ENCODE peak calls at places on chromosome 2, in four cellular contexts. O, Y, D and M are unnamed samples.

GRCh38 chr2:172207916-172208315 is 105.2 kb upstream of the DLX2 start:
- DNase-seq in Y (no peak), O (no peak), D (no peak), M (no peak)

GRCh38 chr2:73295751-73296400 is 2.5 kb upstream of the EGR4 start:
- DNase-seq in Y (no peak), D (no peak), O (no peak), M (no peak)

GRCh38 chr2:154952346-154953010 is 254.0 kb downstream of the KCNJ3 start:
- DNase-seq in D (no peak), O (no peak), Y (no peak), M (no peak)

GRCh38 chr2:240705204-240705781 is 13.6 kb downstream of the AQP12A start:
- DNase-seq in Y (no peak), D (no peak), O (no peak), M (no peak)

GRCh38 chr2:1837022-1837421 is 92.7 kb upstream of the PXDN start:
- DNase-seq in Y (no peak), O (no peak), D (no peak), M (no peak)

GRCh38 chr2:23436346-23437099 is 51.5 kb downstream of the KLHL29 start:
- DNase-seq in D (peak; percentile 59), O (no peak), Y (no peak), M (no peak)

GRCh38 chr2:68974946-68975665 is 670 bp downstream of the GKN1 start:
- DNase-seq in O (no peak), D (no peak), Y (no peak), M (no peak)

GRCh38 chr2:105781274-105781673 is 36.6 kb downstream of the NCK2 start:
- DNase-seq in O (no peak), D (no peak), Y (no peak), M (no peak)

GRCh38 chr2:159002465-159003130 is 34.2 kb downstream of the TANC1 start:
- DNase-seq in Y (no peak), D (no peak), O (no peak), M (no peak)

GRCh38 chr2:218259099-218259921 is 1.5 kb upstream of the GPBAR1 start:
- DNase-seq in O (no peak), D (no peak), Y (no peak), M (no peak)

GRCh38 chr2:150358468-150358807 is 129.0 kb downstream of the RND3 start:
- DNase-seq in Y (no peak), D (no peak), O (no peak), M (no peak)
- TF ChIP-seq EGR1 in Y (no peak), D (no peak), O (no peak), M (no peak)

DNA sequence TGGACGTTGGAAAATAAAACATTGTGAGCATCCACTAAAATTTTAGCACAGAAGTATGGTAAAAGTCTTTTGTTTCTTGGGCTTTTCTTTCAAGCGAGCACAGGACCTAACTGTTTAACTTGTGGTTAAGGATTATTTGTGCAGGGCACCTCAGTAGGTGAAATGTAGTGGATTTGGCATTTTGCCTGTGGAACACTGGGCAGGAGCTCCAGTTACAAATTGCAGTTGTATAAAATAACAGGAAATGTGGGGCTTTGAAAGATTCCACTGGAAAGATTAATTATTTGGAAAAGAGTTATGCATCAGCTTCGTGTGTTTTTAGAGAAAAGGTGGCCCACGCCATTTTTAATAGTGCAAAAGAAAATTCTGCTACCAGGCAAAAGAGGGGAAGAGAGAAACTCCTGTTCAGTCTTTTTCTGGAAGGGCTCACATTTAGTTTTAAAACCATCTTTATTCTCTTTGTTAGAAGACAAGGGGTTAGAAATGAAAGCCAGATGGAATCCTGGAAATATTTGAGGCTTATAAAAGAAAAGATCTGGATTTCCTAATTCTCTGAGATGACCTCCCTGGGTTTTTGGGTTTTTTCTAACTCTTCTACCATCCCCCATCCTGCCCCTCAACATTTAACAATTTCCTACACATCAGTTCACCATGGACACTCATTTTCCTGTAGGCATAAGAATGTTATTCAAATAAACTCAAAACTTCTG is 144.3 kb upstream of the SERTAD2 start:
- DNase-seq in Y (no peak), O (no peak), D (no peak), M (no peak)
- TF ChIP-seq EGR1 in Y (no peak), O (no peak), D (no peak), M (no peak)

GRCh38 chr2:197236816-197237215 is 73.8 kb downstream of the ANKRD44 start:
- DNase-seq in Y (no peak), D (no peak), O (no peak), M (no peak)
- TF ChIP-seq EGR1 in Y (no peak), D (no peak), O (no peak), M (no peak)

DNA sequence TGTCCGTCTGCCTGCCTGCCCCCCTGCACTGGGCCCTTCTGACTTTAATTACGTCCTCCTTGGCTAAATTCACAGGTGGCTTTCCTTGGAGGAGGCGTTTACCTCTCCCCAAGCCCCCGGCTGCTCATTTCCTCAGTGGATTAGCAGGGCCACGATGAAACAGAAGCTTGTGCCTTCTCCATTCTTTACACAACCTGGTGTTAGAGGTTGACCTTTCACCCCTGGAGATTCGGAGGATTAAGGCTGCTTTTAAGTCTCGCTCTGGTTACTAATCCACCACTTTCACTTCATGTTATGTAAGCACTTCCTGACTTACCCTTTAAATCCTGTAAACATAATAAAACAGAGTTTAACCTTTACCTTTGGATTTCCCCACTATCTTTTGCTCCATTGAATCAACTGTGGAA is 370.3 kb downstream of the EN1 start:
- DNase-seq in O (no peak), D (no peak), Y (no peak), M (no peak)
- TF ChIP-seq EGR1 in O (no peak), D (no peak), Y (no peak), M (no peak)